ENCODE peak calls at places on chromosomes 11 and 22, in four cellular contexts. One of them, this sample, is unnamed.
A peak's percentile ranks its signal among the peaks of the same experiment; 100 is the strongest.

GRCh38 chr11:118961591-118961990 is 5.5 kb downstream of the UPK2 start:
- DNase-seq in nucleus accumbens: no peak
- DNase-seq in stimulated activated naive CD8-positive, alpha-beta T cell treated with anti-CD3 and anti-CD28 coated beads, Interleukin-15, amount 100 ng/mL, for 72 hours: no peak
- DNase-seq in activated gamma-delta T cell: no peak
- DNase-seq in this sample: no peak

GRCh38 chr11:115420524-115420923 is 83.7 kb downstream of the CADM1 start:
- DNase-seq in stimulated activated naive CD8-positive, alpha-beta T cell treated with anti-CD3 and anti-CD28 coated beads, Interleukin-15, amount 100 ng/mL, for 72 hours: no peak
- DNase-seq in activated gamma-delta T cell: no peak
- DNase-seq in nucleus accumbens: no peak
- DNase-seq in this sample: no peak

GRCh38 chr11:131375936-131376335 is 5.5 kb downstream of the NTM start:
- DNase-seq in stimulated activated naive CD8-positive, alpha-beta T cell treated with anti-CD3 and anti-CD28 coated beads, Interleukin-15, amount 100 ng/mL, for 72 hours: no peak
- DNase-seq in nucleus accumbens: no peak
- DNase-seq in activated gamma-delta T cell: no peak
- DNase-seq in this sample: no peak

GRCh38 chr11:134439181-134439580 is 27.1 kb upstream of the B3GAT1 start:
- DNase-seq in nucleus accumbens: peak; percentile 44
- DNase-seq in stimulated activated naive CD8-positive, alpha-beta T cell treated with anti-CD3 and anti-CD28 coated beads, Interleukin-15, amount 100 ng/mL, for 72 hours: no peak
- DNase-seq in activated gamma-delta T cell: no peak
- DNase-seq in this sample: no peak

GRCh38 chr11:3914807-3915206 is 59.3 kb downstream of the STIM1 start:
- DNase-seq in nucleus accumbens: no peak
- DNase-seq in activated gamma-delta T cell: no peak
- DNase-seq in stimulated activated naive CD8-positive, alpha-beta T cell treated with anti-CD3 and anti-CD28 coated beads, Interleukin-15, amount 100 ng/mL, for 72 hours: no peak
- DNase-seq in this sample: no peak

GRCh38 chr11:107592256-107592655 is 1.3 kb downstream of the ELMOD1 start:
- DNase-seq in stimulated activated naive CD8-positive, alpha-beta T cell treated with anti-CD3 and anti-CD28 coated beads, Interleukin-15, amount 100 ng/mL, for 72 hours: peak; percentile 15
- DNase-seq in activated gamma-delta T cell: no peak
- DNase-seq in nucleus accumbens: no peak
- DNase-seq in this sample: no peak

GRCh38 chr22:24542641-24543040 is 12.3 kb downstream of the GUCD1 start:
- DNase-seq in activated gamma-delta T cell: no peak
- DNase-seq in stimulated activated naive CD8-positive, alpha-beta T cell treated with anti-CD3 and anti-CD28 coated beads, Interleukin-15, amount 100 ng/mL, for 72 hours: no peak
- DNase-seq in nucleus accumbens: no peak
- DNase-seq in this sample: peak; percentile 74

GRCh38 chr11:68447015-68447801 is 13.3 kb upstream of the PPP6R3 start:
- DNase-seq in nucleus accumbens: peak; percentile 27
- DNase-seq in activated gamma-delta T cell: peak; percentile 28
- DNase-seq in stimulated activated naive CD8-positive, alpha-beta T cell treated with anti-CD3 and anti-CD28 coated beads, Interleukin-15, amount 100 ng/mL, for 72 hours: peak; percentile 64
- DNase-seq in this sample: peak; percentile 88

GRCh38 chr22:49412236-49412635 is 415.4 kb downstream of the BRD1 start:
- DNase-seq in activated gamma-delta T cell: no peak
- DNase-seq in stimulated activated naive CD8-positive, alpha-beta T cell treated with anti-CD3 and anti-CD28 coated beads, Interleukin-15, amount 100 ng/mL, for 72 hours: no peak
- DNase-seq in nucleus accumbens: no peak
- DNase-seq in this sample: no peak

GRCh38 chr11:122107045-122107444 is 9.0 kb downstream of the BLID start:
- DNase-seq in stimulated activated naive CD8-positive, alpha-beta T cell treated with anti-CD3 and anti-CD28 coated beads, Interleukin-15, amount 100 ng/mL, for 72 hours: no peak
- DNase-seq in activated gamma-delta T cell: no peak
- DNase-seq in nucleus accumbens: no peak
- DNase-seq in this sample: no peak

GRCh38 chr11:1706634-1707400 is 9.8 kb downstream of the KRTAP5-6 start:
- DNase-seq in activated gamma-delta T cell: no peak
- DNase-seq in stimulated activated naive CD8-positive, alpha-beta T cell treated with anti-CD3 and anti-CD28 coated beads, Interleukin-15, amount 100 ng/mL, for 72 hours: no peak
- DNase-seq in nucleus accumbens: no peak
- DNase-seq in this sample: peak; percentile 28

GRCh38 chr22:24333301-24333700 is 62.7 kb downstream of the SPECC1L start:
- DNase-seq in stimulated activated naive CD8-positive, alpha-beta T cell treated with anti-CD3 and anti-CD28 coated beads, Interleukin-15, amount 100 ng/mL, for 72 hours: no peak
- DNase-seq in activated gamma-delta T cell: no peak
- DNase-seq in nucleus accumbens: no peak
- DNase-seq in this sample: no peak

GRCh38 chr11:113554531-113554930 is 79.3 kb upstream of the DRD2 start:
- DNase-seq in nucleus accumbens: no peak
- DNase-seq in stimulated activated naive CD8-positive, alpha-beta T cell treated with anti-CD3 and anti-CD28 coated beads, Interleukin-15, amount 100 ng/mL, for 72 hours: no peak
- DNase-seq in activated gamma-delta T cell: no peak
- DNase-seq in this sample: no peak

GRCh38 chr11:85774256-85775097 is 36.5 kb downstream of the SYTL2 start:
- DNase-seq in stimulated activated naive CD8-positive, alpha-beta T cell treated with anti-CD3 and anti-CD28 coated beads, Interleukin-15, amount 100 ng/mL, for 72 hours: no peak
- DNase-seq in nucleus accumbens: no peak
- DNase-seq in activated gamma-delta T cell: no peak
- DNase-seq in this sample: no peak

GRCh38 chr11:122697636-122698167 is 42.2 kb downstream of the UBASH3B start:
- DNase-seq in nucleus accumbens: no peak
- DNase-seq in stimulated activated naive CD8-positive, alpha-beta T cell treated with anti-CD3 and anti-CD28 coated beads, Interleukin-15, amount 100 ng/mL, for 72 hours: peak; percentile 26
- DNase-seq in activated gamma-delta T cell: no peak
- DNase-seq in this sample: no peak

This sample was measured in upper lobe of left lung.